ENCODE peak calls at places on chromosome 7, in nine cellular contexts. K is GM12891, V is omental fat pad, N is dorsolateral prefrontal cortex, X is A172, J is astrocyte of the spinal cord, Y is kidney tubule cell, D is NB4, U is nephron progenitor cell. E is an unnamed sample.
A peak's percentile ranks its signal among the peaks of the same experiment; 100 is the strongest.

GRCh38 chr7:31107106-31108090 is 55.3 kb downstream of the ADCYAP1R1 start:
- DNase-seq in N (no peak), K (no peak), U (no peak), X (no peak), V (no peak), Y (no peak), J (no peak), D (no peak), E (no peak)

GRCh38 chr7:36820527-36821170 is 96.4 kb upstream of the AOAH start:
- DNase-seq in J (no peak), X (no peak), U (no peak), V (no peak), D (no peak), K (no peak), N (no peak), Y (no peak), E (no peak)

GRCh38 chr7:45020915-45021314 is 20.9 kb downstream of the CCM2 start:
- DNase-seq in Y (no peak), X (no peak), D (peak; percentile 35), J (no peak), V (no peak), K (no peak), U (no peak), N (no peak), E (no peak)

GRCh38 chr7:4799508-4800268 is 24.3 kb downstream of the AP5Z1 start:
- DNase-seq in D (no peak), Y (no peak), K (no peak), N (no peak), J (no peak), U (no peak), X (no peak), V (no peak), E (no peak)

GRCh38 chr7:124263232-124263827 is 230.5 kb upstream of the TMEM229A start:
- DNase-seq in Y (peak; percentile 75), N (no peak), K (no peak), V (no peak), X (peak; percentile 54), J (peak; percentile 23), U (no peak), D (peak; percentile 23), E (no peak)

GRCh38 chr7:30799206-30799975 is 28.2 kb downstream of the MINDY4 start:
- DNase-seq in N (no peak), K (peak; percentile 37), V (peak; percentile 40), U (no peak), Y (peak; percentile 95), X (peak; percentile 92), J (peak; percentile 83), D (peak; percentile 90), E (no peak)

GRCh38 chr7:135188298-135188984 is 17.9 kb upstream of the CYREN start:
- DNase-seq in Y (no peak), D (no peak), K (no peak), U (no peak), J (no peak), X (no peak), N (no peak), V (no peak), E (no peak)

GRCh38 chr7:89123871-89124270 is 328.3 kb upstream of the TEX47 start:
- DNase-seq in V (no peak), Y (no peak), U (no peak), N (no peak), D (no peak), J (no peak), X (no peak), K (no peak), E (no peak)

GRCh38 chr7:114209968-114210367 is 204.6 kb upstream of the FOXP2 start:
- DNase-seq in N (no peak), D (no peak), K (no peak), Y (no peak), V (no peak), X (no peak), J (no peak), U (no peak), E (no peak)

GRCh38 chr7:151459726-151460473 is 20.0 kb upstream of the CRYGN start:
- DNase-seq in J (peak; percentile 88), K (no peak), U (peak; percentile 68), D (no peak), Y (peak; percentile 90), V (peak; percentile 48), N (peak; percentile 71), X (peak; percentile 95), E (no peak)

GRCh38 chr7:3068568-3068967 is 24.9 kb upstream of the CARD11 start:
- DNase-seq in U (no peak), J (no peak), X (no peak), D (peak; percentile 36), Y (no peak), V (no peak), K (no peak), N (no peak), E (no peak)

GRCh38 chr7:72292118-72292517 is 120.0 kb downstream of the CALN1 start:
- DNase-seq in V (no peak), K (no peak), N (no peak), Y (no peak), J (no peak), X (no peak), D (no peak), U (no peak), E (no peak)

GRCh38 chr7:7221602-7222038 is 39.3 kb downstream of the C1GALT1 start:
- DNase-seq in J (peak; percentile 52), X (peak; percentile 71), D (no peak), U (no peak), K (no peak), N (no peak), V (no peak), Y (peak; percentile 82), E (no peak)

GRCh38 chr7:107007004-107007891 is 37.3 kb upstream of the PRKAR2B start:
- DNase-seq in N (no peak), U (no peak), Y (no peak), X (no peak), D (no peak), K (no peak), J (no peak), V (no peak), E (no peak)

GRCh38 chr7:158617737-158618128 is 30.1 kb upstream of the PTPRN2 start:
- DNase-seq in Y (no peak), J (peak; percentile 75), U (no peak), D (no peak), V (no peak), K (no peak), X (no peak), N (no peak), E (no peak)

GRCh38 chr7:127887096-127887495 is 144.1 kb downstream of the LRRC4 start:
- DNase-seq in V (no peak), J (no peak), D (no peak), N (no peak), X (no peak), Y (no peak), U (no peak), K (no peak), E (no peak)

E was measured in NCI-H748 treated with DMSO at 0.1 percent for 48 hours.